ENCODE peak calls at places on chromosomes 4 and X, in five cellular contexts. R, P, M, F and J are unnamed samples.

GRCh38 chr4:188008377-188008776 is 12.8 kb downstream of the ZFP42 start:
- DNase-seq in M (peak), F (no peak), P (no peak), R (no peak), J (no peak)

GRCh38 chr4:175371091-175371490 is 441.0 kb downstream of the GPM6A start:
- DNase-seq in M (no peak), R (no peak), P (no peak), F (no peak), J (no peak)

GRCh38 chr4:17400696-17401095 is 111.2 kb downstream of the QDPR start:
- DNase-seq in F (no peak), M (no peak), P (no peak), R (no peak), J (no peak)

GRCh38 chr4:157806176-157806575 is 366.6 kb downstream of the GASK1B start:
- DNase-seq in F (no peak), P (no peak), M (no peak), R (no peak), J (no peak)

GRCh38 chr4:90000995-90001394 is 106.3 kb downstream of the MMRN1 start:
- DNase-seq in F (no peak), P (no peak), R (no peak), M (no peak), J (no peak)

GRCh38 chr4:100511906-100512305 is 5.9 kb downstream of the EMCN start:
- DNase-seq in F (no peak), R (no peak), P (no peak), M (no peak), J (no peak)

GRCh38 chrX:54715621-54716020 is 82.4 kb downstream of the ITIH6 start:
- DNase-seq in M (no peak), P (no peak), R (no peak), F (peak), J (no peak)

GRCh38 chr4:38132140-38132673 is 172.0 kb downstream of the PTTG2 start:
- DNase-seq in F (no peak), R (no peak), M (peak), P (peak), J (peak)

GRCh38 chrX:43349363-43349762 is 306.7 kb upstream of the MAOA start:
- DNase-seq in F (peak), P (peak), R (no peak), M (peak), J (no peak)

GRCh38 chr4:76780781-76781697 is 116.9 kb downstream of the SOWAHB start:
- DNase-seq in F (no peak), M (no peak), R (no peak), P (no peak), J (no peak)

GRCh38 chr4:1767058-1767769 is 25.9 kb upstream of the FGFR3 start:
- DNase-seq in R (no peak), P (no peak), M (no peak), F (peak), J (no peak)

GRCh38 chr4:44446191-44446590 is 2.4 kb downstream of the KCTD8 start:
- DNase-seq in P (no peak), M (no peak), R (no peak), F (no peak), J (no peak)

GRCh38 chr4:7515390-7515902 is 80.7 kb upstream of the PSAPL1 start:
- DNase-seq in R (no peak), F (peak), P (no peak), M (no peak), J (no peak)

GRCh38 chr4:24800273-24800880 is 5.0 kb downstream of the SOD3 start:
- DNase-seq in F (no peak), M (no peak), R (peak), P (no peak), J (no peak)
- H3K4me3 ChIP-seq in F (no peak), M (peak), R (peak), P (peak), J (peak)

DNA sequence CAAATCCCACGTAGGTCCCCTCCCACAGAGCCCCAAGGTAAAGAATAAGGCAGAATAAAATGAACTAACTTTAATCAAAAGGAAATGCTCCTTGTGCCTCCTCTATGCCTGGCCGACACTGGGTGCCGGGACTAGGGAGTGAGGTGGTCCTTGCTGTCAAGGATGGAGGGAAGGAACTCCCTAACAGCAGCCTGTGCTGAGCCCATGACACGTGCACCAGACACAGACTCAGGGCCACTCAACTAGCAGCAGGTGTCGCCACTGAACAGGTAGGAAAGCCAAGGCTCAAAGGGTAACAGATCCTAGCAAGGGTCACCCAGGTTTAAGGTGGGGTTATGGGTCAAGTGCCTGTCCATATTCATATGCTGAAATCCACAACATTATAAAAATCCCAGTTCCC is 29.2 kb downstream of the MSX1 start:
- DNase-seq in F (no peak), R (no peak), M (no peak), P (no peak), J (no peak)
- TF ChIP-seq CTCF in F (peak), R (no peak), M (no peak), P (no peak), J (no peak)

DNA sequence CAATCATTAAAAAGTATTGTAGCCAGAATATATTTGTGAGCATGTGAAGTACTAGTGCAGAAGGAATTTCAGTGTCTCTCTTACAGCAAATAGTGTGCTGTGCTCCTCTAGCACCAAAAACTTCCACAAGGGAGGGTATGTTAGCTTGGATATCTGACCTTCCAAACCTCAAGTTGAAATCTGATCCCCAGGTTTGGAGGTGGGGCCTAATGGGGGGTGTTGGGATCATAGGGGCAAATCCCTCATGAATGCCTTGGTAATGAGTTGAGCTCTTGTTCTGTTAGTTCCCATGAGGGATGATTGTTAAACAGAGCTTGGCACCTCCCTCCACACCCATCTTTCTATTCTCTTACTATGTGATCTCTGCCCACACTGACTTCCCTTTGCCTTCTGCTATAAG is 130.6 kb upstream of the NPY2R start:
- DNase-seq in F (no peak), M (no peak), R (no peak), P (no peak), J (no peak)
- H3K4me3 ChIP-seq in F (no peak), M (no peak), R (no peak), P (no peak), J (no peak)

DNA sequence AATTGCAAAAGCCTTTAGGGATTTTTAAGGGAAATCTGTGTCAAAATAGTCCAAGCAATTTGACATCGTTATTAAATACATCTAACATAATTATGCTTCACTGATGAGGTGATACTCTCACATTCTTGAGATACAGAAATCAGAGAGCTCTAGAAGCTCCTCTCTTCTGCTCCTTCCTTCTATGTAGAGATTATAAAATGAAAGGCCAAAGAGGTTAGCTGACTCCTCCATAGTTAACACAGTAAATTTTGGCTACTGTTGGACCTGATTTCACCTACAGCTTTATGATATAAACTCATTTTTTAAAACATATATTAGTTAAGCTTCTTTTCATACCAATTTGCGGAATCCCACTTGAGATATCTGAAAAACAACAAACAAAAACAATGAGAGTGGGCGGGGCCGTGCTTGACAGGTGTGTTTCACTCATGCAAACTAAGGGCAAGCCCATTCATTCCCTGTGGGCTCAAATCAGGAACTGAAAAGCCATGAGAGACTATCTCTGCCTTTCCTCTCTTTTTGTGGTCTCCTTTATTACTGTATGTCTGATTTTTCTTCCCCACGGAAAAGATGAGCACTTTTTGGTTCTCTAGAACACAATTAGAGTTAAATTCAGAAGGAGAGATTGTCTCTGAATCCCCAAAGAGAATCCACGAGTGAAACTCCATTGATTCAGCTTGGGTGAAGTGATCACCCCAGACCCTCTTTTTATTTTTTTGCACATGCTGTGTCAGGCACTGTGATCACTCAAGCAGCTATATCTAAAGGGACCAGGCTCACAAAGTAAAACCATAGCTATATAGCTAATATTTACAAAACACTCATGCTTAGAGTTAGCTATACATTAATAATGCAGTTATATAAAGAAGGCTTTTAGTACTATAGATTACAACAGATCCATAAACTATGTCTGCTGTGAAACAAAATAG is 566.3 kb downstream of the IL15 start:
- DNase-seq in F (no peak), R (no peak), P (no peak), M (no peak), J (no peak)
- TF ChIP-seq CTCF in F (no peak), R (no peak), P (no peak), M (no peak), J (no peak)

DNA sequence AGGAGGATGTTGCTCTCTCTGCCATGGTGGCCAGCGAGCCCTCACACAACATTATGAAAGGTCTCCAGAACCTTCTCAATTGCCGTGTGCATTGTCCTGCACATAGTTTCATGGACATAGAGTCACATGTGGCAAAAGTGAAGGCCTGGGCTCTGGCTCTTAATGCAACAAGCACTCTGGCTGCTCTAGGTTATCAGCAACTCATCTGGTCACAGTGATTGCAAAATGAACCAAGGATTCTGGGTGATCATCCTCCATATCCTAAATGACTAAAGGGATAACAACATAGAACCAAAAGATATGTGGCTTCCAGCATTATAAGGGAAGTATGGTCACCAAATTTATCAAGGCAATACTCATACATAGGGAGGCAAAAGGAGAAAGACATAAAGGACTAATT is 175.2 kb downstream of the MGST2 start:
- DNase-seq in F (no peak), M (no peak), R (no peak), P (no peak), J (no peak)
- H3K4me3 ChIP-seq in F (no peak), M (no peak), R (no peak), P (no peak), J (no peak)

GRCh38 chrX:150607200-150607599 is 38.8 kb downstream of the MTM1 start:
- DNase-seq in F (no peak), P (no peak), M (no peak), R (no peak), J (no peak)

GRCh38 chrX:150599226-150599625 is 30.8 kb downstream of the MTM1 start:
- DNase-seq in R (no peak), P (no peak), M (no peak), F (no peak), J (no peak)

GRCh38 chrX:150605603-150606002 is 37.2 kb downstream of the MTM1 start:
- DNase-seq in M (no peak), R (no peak), F (no peak), P (no peak), J (no peak)

GRCh38 chrX:150602743-150603142 is 34.3 kb downstream of the MTM1 start:
- DNase-seq in P (no peak), R (no peak), M (no peak), F (no peak), J (no peak)

GRCh38 chrX:150602296-150602695 is 33.9 kb downstream of the MTM1 start:
- DNase-seq in F (no peak), R (no peak), P (no peak), M (no peak), J (no peak)
- TF ChIP-seq CTCF in F (no peak), R (no peak), P (no peak), M (no peak), J (no peak)

GRCh38 chr4:87529187-87529586 is at the start of gene SPARCL1:
- DNase-seq in P (peak), F (no peak), M (no peak), R (no peak), J (no peak)
- H3K4me3 ChIP-seq in P (peak), F (no peak), M (no peak), R (peak), J (no peak)

GRCh38 chr4:61200195-61200990 is at the start of gene ADGRL3:
- DNase-seq in P (no peak), R (no peak), M (peak), F (no peak), J (no peak)
- TF ChIP-seq CTCF in P (no peak), R (no peak), M (no peak), F (no peak), J (no peak)

GRCh38 chr4:173332021-173332487 is 2.1 kb downstream of the HMGB2 start:
- DNase-seq in P (no peak), M (no peak), R (no peak), F (no peak), J (no peak)
- H3K4me3 ChIP-seq in P (peak), M (peak), R (peak), F (no peak), J (peak)